ENCODE peak calls at places on chromosomes 11 and 22, in eight cellular contexts. One of them, this sample, is unnamed. For H3K4me1, the result is how much of the 10 kb centered on the place peaks cover.

GRCh38 chr22:23090079-23090835 is 19.9 kb downstream of the GNAZ start:
- DNase-seq in lung: no peak
- DNase-seq in heart left ventricle: no peak
- DNase-seq in effector memory CD4-positive, alpha-beta T cell: no peak
- DNase-seq in upper lobe of right lung: no peak
- DNase-seq in psoas muscle: no peak
- DNase-seq in tibial nerve: no peak
- DNase-seq in endodermal cell: no peak
- DNase-seq in this sample: no peak

GRCh38 chr11:130451261-130452019 is 3.0 kb downstream of the ADAMTS15 start:
- DNase-seq in lung: no peak
- DNase-seq in heart left ventricle: peak
- DNase-seq in effector memory CD4-positive, alpha-beta T cell: no peak
- DNase-seq in upper lobe of right lung: no peak
- DNase-seq in psoas muscle: peak
- DNase-seq in tibial nerve: peak
- DNase-seq in endodermal cell: no peak
- DNase-seq in this sample: no peak

GRCh38 chr11:111162306-111162705 is 83.2 kb upstream of the POU2AF2 start:
- DNase-seq in lung: no peak
- DNase-seq in heart left ventricle: no peak
- DNase-seq in effector memory CD4-positive, alpha-beta T cell: no peak
- DNase-seq in upper lobe of right lung: no peak
- DNase-seq in psoas muscle: no peak
- DNase-seq in tibial nerve: no peak
- DNase-seq in endodermal cell: no peak
- DNase-seq in this sample: no peak

GRCh38 chr11:43690929-43691328 is 10.4 kb downstream of the HSD17B12 start:
- DNase-seq in lung: no peak
- DNase-seq in heart left ventricle: no peak
- DNase-seq in effector memory CD4-positive, alpha-beta T cell: no peak
- DNase-seq in upper lobe of right lung: no peak
- DNase-seq in psoas muscle: no peak
- DNase-seq in tibial nerve: no peak
- DNase-seq in endodermal cell: no peak
- DNase-seq in this sample: no peak

GRCh38 chr11:96178014-96178745 is 164.8 kb downstream of the MAML2 start:
- DNase-seq in lung: no peak
- DNase-seq in heart left ventricle: no peak
- DNase-seq in effector memory CD4-positive, alpha-beta T cell: no peak
- DNase-seq in upper lobe of right lung: no peak
- DNase-seq in psoas muscle: no peak
- DNase-seq in tibial nerve: no peak
- DNase-seq in endodermal cell: no peak
- DNase-seq in this sample: no peak

GRCh38 chr11:68584097-68584496 is 100.2 kb upstream of the GAL start:
- DNase-seq in lung: peak
- DNase-seq in heart left ventricle: peak
- DNase-seq in effector memory CD4-positive, alpha-beta T cell: peak
- DNase-seq in upper lobe of right lung: no peak
- DNase-seq in psoas muscle: peak
- DNase-seq in tibial nerve: no peak
- DNase-seq in endodermal cell: peak
- DNase-seq in this sample: peak

GRCh38 chr11:114075891-114076441 is 16.5 kb downstream of the ZBTB16 start:
- DNase-seq in lung: no peak
- DNase-seq in heart left ventricle: peak
- DNase-seq in effector memory CD4-positive, alpha-beta T cell: no peak
- DNase-seq in upper lobe of right lung: no peak
- DNase-seq in psoas muscle: peak
- DNase-seq in tibial nerve: no peak
- DNase-seq in endodermal cell: peak
- DNase-seq in this sample: peak

GRCh38 chr11:47335733-47336132 is 16.8 kb downstream of the MYBPC3 start:
- DNase-seq in lung: no peak
- DNase-seq in heart left ventricle: peak
- DNase-seq in effector memory CD4-positive, alpha-beta T cell: no peak
- DNase-seq in upper lobe of right lung: no peak
- DNase-seq in psoas muscle: no peak
- DNase-seq in tibial nerve: no peak
- DNase-seq in endodermal cell: peak
- DNase-seq in this sample: no peak

GRCh38 chr11:28632338-28632737 is 524.1 kb downstream of the METTL15 start:
- DNase-seq in lung: no peak
- DNase-seq in heart left ventricle: no peak
- DNase-seq in effector memory CD4-positive, alpha-beta T cell: no peak
- DNase-seq in upper lobe of right lung: no peak
- DNase-seq in psoas muscle: no peak
- DNase-seq in tibial nerve: no peak
- DNase-seq in endodermal cell: no peak
- DNase-seq in this sample: no peak

GRCh38 chr11:101792814-101793213 is 122.0 kb upstream of the CEP126 start:
- DNase-seq in lung: no peak
- DNase-seq in heart left ventricle: no peak
- DNase-seq in effector memory CD4-positive, alpha-beta T cell: no peak
- DNase-seq in upper lobe of right lung: no peak
- DNase-seq in psoas muscle: no peak
- DNase-seq in tibial nerve: no peak
- DNase-seq in endodermal cell: no peak
- DNase-seq in this sample: no peak
- H3K27ac ChIP-seq in lung: no peak
- H3K27ac ChIP-seq in heart left ventricle: no peak
- H3K27ac ChIP-seq in effector memory CD4-positive, alpha-beta T cell: no peak
- H3K27ac ChIP-seq in upper lobe of right lung: no peak
- H3K27ac ChIP-seq in psoas muscle: no peak
- H3K27ac ChIP-seq in tibial nerve: no peak
- H3K27ac ChIP-seq in endodermal cell: no peak
- H3K27ac ChIP-seq in this sample: no peak

GRCh38 chr11:117586392-117586791 is 210.6 kb downstream of the DSCAML1 start:
- DNase-seq in lung: no peak
- DNase-seq in heart left ventricle: no peak
- DNase-seq in effector memory CD4-positive, alpha-beta T cell: no peak
- DNase-seq in upper lobe of right lung: no peak
- DNase-seq in psoas muscle: no peak
- DNase-seq in tibial nerve: no peak
- DNase-seq in endodermal cell: no peak
- DNase-seq in this sample: no peak
- H3K4me1 ChIP-seq in lung: under half
- H3K4me1 ChIP-seq in heart left ventricle: under half
- H3K4me1 ChIP-seq in effector memory CD4-positive, alpha-beta T cell: under half
- H3K4me1 ChIP-seq in upper lobe of right lung: under half
- H3K4me1 ChIP-seq in psoas muscle: under half
- H3K4me1 ChIP-seq in tibial nerve: under half
- H3K4me1 ChIP-seq in endodermal cell: under half
- H3K4me1 ChIP-seq in this sample: under half

GRCh38 chr11:102205805-102206204 is 95.6 kb downstream of the YAP1 start:
- DNase-seq in lung: no peak
- DNase-seq in heart left ventricle: no peak
- DNase-seq in effector memory CD4-positive, alpha-beta T cell: no peak
- DNase-seq in upper lobe of right lung: no peak
- DNase-seq in psoas muscle: no peak
- DNase-seq in tibial nerve: no peak
- DNase-seq in endodermal cell: no peak
- DNase-seq in this sample: no peak

GRCh38 chr11:102204174-102204573 is 93.9 kb downstream of the YAP1 start:
- DNase-seq in lung: no peak
- DNase-seq in heart left ventricle: no peak
- DNase-seq in effector memory CD4-positive, alpha-beta T cell: no peak
- DNase-seq in upper lobe of right lung: no peak
- DNase-seq in psoas muscle: no peak
- DNase-seq in tibial nerve: no peak
- DNase-seq in endodermal cell: no peak
- DNase-seq in this sample: no peak

GRCh38 chr11:102202972-102203371 is 92.7 kb downstream of the YAP1 start:
- DNase-seq in lung: no peak
- DNase-seq in heart left ventricle: no peak
- DNase-seq in effector memory CD4-positive, alpha-beta T cell: no peak
- DNase-seq in upper lobe of right lung: no peak
- DNase-seq in psoas muscle: no peak
- DNase-seq in tibial nerve: no peak
- DNase-seq in endodermal cell: no peak
- DNase-seq in this sample: no peak

GRCh38 chr11:102214623-102215022 is 102.7 kb upstream of the BIRC3 start:
- DNase-seq in lung: no peak
- DNase-seq in heart left ventricle: no peak
- DNase-seq in effector memory CD4-positive, alpha-beta T cell: no peak
- DNase-seq in upper lobe of right lung: no peak
- DNase-seq in psoas muscle: no peak
- DNase-seq in tibial nerve: no peak
- DNase-seq in endodermal cell: no peak
- DNase-seq in this sample: no peak

DNA sequence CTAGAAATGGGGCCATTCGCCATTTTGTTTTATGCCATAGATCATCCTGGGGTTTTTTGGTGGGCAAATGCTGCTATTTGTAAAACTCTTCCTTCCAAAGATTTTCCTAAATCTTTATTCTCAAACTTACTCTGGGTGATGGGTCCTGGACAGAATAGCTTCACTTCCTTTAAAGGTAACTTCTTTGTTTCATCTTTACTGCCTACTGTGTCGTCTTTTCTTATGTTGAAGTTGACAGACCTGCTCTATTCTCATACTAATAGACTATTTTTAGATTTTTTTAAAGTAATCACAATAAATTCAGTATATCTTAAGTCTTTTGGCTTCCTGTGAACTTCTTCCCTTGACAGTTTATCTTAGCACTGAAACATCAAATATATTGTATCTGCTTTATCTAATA is 98.6 kb downstream of the YAP1 start:
- DNase-seq in lung: no peak
- DNase-seq in heart left ventricle: no peak
- DNase-seq in effector memory CD4-positive, alpha-beta T cell: no peak
- DNase-seq in upper lobe of right lung: no peak
- DNase-seq in psoas muscle: no peak
- DNase-seq in tibial nerve: no peak
- DNase-seq in endodermal cell: no peak
- DNase-seq in this sample: no peak
- H3K4me3 ChIP-seq in lung: no peak
- H3K4me3 ChIP-seq in heart left ventricle: no peak
- H3K4me3 ChIP-seq in effector memory CD4-positive, alpha-beta T cell: no peak
- H3K4me3 ChIP-seq in upper lobe of right lung: no peak
- H3K4me3 ChIP-seq in psoas muscle: no peak
- H3K4me3 ChIP-seq in tibial nerve: no peak
- H3K4me3 ChIP-seq in endodermal cell: no peak
- H3K4me3 ChIP-seq in this sample: no peak

DNA sequence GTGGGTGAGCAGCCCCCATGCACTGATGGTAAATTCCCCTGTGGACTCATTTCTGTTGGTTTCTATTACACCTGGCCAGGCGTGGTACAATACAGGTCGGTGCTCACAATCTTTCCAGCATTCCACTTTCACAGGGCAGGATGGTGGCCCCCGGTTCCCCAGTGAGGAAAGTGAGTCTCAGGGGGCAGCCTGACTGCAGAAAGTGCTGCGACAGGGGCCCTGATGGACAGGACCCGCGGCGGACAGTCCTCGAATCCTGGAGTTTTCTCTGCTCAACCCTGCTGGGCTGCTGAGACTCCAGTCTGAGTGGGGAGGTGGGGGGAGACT is 3.1 kb upstream of the PGGHG start:
- DNase-seq in lung: no peak
- DNase-seq in heart left ventricle: no peak
- DNase-seq in effector memory CD4-positive, alpha-beta T cell: no peak
- DNase-seq in upper lobe of right lung: no peak
- DNase-seq in psoas muscle: peak
- DNase-seq in tibial nerve: peak
- DNase-seq in endodermal cell: no peak
- DNase-seq in this sample: no peak
- H3K27ac ChIP-seq in lung: no peak
- H3K27ac ChIP-seq in heart left ventricle: no peak
- H3K27ac ChIP-seq in effector memory CD4-positive, alpha-beta T cell: no peak
- H3K27ac ChIP-seq in upper lobe of right lung: no peak
- H3K27ac ChIP-seq in psoas muscle: no peak
- H3K27ac ChIP-seq in tibial nerve: no peak
- H3K27ac ChIP-seq in endodermal cell: no peak
- H3K27ac ChIP-seq in this sample: no peak

DNA sequence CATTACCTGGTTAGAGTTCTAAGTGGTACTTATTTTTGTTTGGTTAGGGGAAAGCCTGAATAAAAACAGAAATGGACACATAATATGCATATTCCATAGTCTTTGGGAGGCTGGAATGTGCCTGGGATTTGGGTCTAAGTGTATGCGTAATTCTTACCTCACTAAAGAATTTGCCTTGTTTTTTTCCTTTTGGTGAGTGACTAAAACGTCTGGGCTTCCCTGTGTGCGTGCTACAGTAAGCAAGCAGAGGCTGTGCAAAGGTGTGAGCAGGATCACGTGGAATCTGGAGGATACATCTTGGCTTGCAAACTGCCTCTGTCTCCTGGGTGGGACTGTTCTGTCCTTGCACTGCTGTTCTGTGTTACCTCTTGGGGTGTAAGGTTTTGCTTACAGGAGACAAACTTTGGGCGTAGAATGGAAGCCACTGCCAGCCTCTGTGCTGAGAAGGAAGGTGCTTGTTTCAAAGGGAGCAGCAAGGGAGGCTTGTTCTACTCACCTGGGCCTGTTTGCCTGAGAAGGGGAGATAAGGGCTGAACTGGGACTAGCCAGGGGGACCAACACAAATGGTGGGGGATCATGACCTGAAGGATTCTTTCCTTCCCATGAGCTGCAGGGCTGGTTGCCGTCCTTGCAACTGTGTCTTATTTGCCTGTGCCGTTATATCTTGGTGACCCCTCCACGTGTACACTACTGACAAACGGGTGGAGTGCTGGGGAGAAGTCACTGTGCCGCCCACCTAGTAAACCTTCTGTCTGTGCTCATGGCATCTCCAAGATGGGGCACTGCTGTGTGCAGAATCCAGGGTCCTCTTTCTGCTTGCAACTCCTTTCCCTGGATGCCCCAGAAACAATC is 4.5 kb downstream of the NEAT1 start:
- DNase-seq in lung: peak
- DNase-seq in heart left ventricle: no peak
- DNase-seq in effector memory CD4-positive, alpha-beta T cell: no peak
- DNase-seq in upper lobe of right lung: peak
- DNase-seq in psoas muscle: peak
- DNase-seq in tibial nerve: no peak
- DNase-seq in endodermal cell: peak
- DNase-seq in this sample: no peak
- H3K4me1 ChIP-seq in lung: under half
- H3K4me1 ChIP-seq in heart left ventricle: half or more
- H3K4me1 ChIP-seq in effector memory CD4-positive, alpha-beta T cell: under half
- H3K4me1 ChIP-seq in upper lobe of right lung: under half
- H3K4me1 ChIP-seq in psoas muscle: under half
- H3K4me1 ChIP-seq in tibial nerve: under half
- H3K4me1 ChIP-seq in endodermal cell: under half
- H3K4me1 ChIP-seq in this sample: half or more

This sample was measured in CD8-positive, alpha-beta T cell.